ENCODE peak calls at places on chromosomes 3 and 15, in six cellular contexts. One of them, this sample, is unnamed.

GRCh38 chr3:156750874-156751245 is 75.3 kb upstream of the LEKR1 start:
- DNase-seq in ovary: no peak
- DNase-seq in lower leg skin: no peak
- DNase-seq in K562: no peak
- DNase-seq in tibial nerve: no peak
- DNase-seq in IMR-90: peak; percentile 60
- DNase-seq in this sample: peak; percentile 34

GRCh38 chr15:51077565-51078153 is 17.0 kb downstream of the TNFAIP8L3 start:
- DNase-seq in ovary: peak; percentile 89
- DNase-seq in K562: peak; percentile 75
- DNase-seq in lower leg skin: peak; percentile 91
- DNase-seq in IMR-90: no peak
- DNase-seq in tibial nerve: peak; percentile 62
- DNase-seq in this sample: no peak

GRCh38 chr3:58403513-58404109 is 30.0 kb downstream of the PDHB start:
- DNase-seq in ovary: no peak
- DNase-seq in K562: no peak
- DNase-seq in lower leg skin: no peak
- DNase-seq in tibial nerve: no peak
- DNase-seq in IMR-90: no peak
- DNase-seq in this sample: no peak

GRCh38 chr3:10534066-10534465 is 28.7 kb upstream of the ATP2B2 start:
- DNase-seq in tibial nerve: no peak
- DNase-seq in lower leg skin: no peak
- DNase-seq in ovary: no peak
- DNase-seq in K562: no peak
- DNase-seq in IMR-90: no peak
- DNase-seq in this sample: no peak

GRCh38 chr3:172622916-172623700 is 87.8 kb downstream of the NCEH1 start:
- DNase-seq in IMR-90: peak; percentile 71
- DNase-seq in tibial nerve: no peak
- DNase-seq in K562: no peak
- DNase-seq in lower leg skin: no peak
- DNase-seq in ovary: no peak
- DNase-seq in this sample: no peak

GRCh38 chr15:57680021-57680420 is 26.5 kb upstream of the POLR2M start:
- DNase-seq in ovary: no peak
- DNase-seq in IMR-90: peak; percentile 51
- DNase-seq in lower leg skin: no peak
- DNase-seq in K562: no peak
- DNase-seq in tibial nerve: no peak
- DNase-seq in this sample: peak; percentile 38

GRCh38 chr15:74656935-74657535 is 38.8 kb downstream of the EDC3 start:
- DNase-seq in K562: no peak
- DNase-seq in lower leg skin: peak; percentile 58
- DNase-seq in ovary: no peak
- DNase-seq in IMR-90: no peak
- DNase-seq in tibial nerve: no peak
- DNase-seq in this sample: no peak

GRCh38 chr3:142088522-142088921 is 60.8 kb downstream of the TFDP2 start:
- DNase-seq in tibial nerve: no peak
- DNase-seq in K562: no peak
- DNase-seq in ovary: no peak
- DNase-seq in lower leg skin: no peak
- DNase-seq in IMR-90: no peak
- DNase-seq in this sample: no peak

GRCh38 chr3:14273886-14274517 is 95.4 kb downstream of the LSM3 start:
- DNase-seq in lower leg skin: no peak
- DNase-seq in K562: no peak
- DNase-seq in ovary: no peak
- DNase-seq in tibial nerve: no peak
- DNase-seq in IMR-90: peak; percentile 35
- DNase-seq in this sample: no peak

GRCh38 chr3:58299839-58300516 is 6.1 kb upstream of the RPP14 start:
- DNase-seq in tibial nerve: no peak
- DNase-seq in K562: no peak
- DNase-seq in IMR-90: peak; percentile 73
- DNase-seq in ovary: no peak
- DNase-seq in lower leg skin: no peak
- DNase-seq in this sample: no peak

GRCh38 chr3:179260949-179261765 is 10.2 kb upstream of the KCNMB3 start:
- DNase-seq in lower leg skin: peak; percentile 90
- DNase-seq in ovary: peak; percentile 75
- DNase-seq in IMR-90: peak; percentile 48
- DNase-seq in tibial nerve: peak; percentile 37
- DNase-seq in K562: peak; percentile 91
- DNase-seq in this sample: peak; percentile 95

GRCh38 chr3:51977449-51978142 is 2.7 kb downstream of the ABHD14A start:
- DNase-seq in IMR-90: no peak
- DNase-seq in lower leg skin: peak; percentile 78
- DNase-seq in K562: no peak
- DNase-seq in ovary: no peak
- DNase-seq in tibial nerve: no peak
- DNase-seq in this sample: no peak

GRCh38 chr3:51799879-51800757 is 21.1 kb upstream of the IQCF6 start:
- DNase-seq in ovary: no peak
- DNase-seq in IMR-90: peak; percentile 82
- DNase-seq in lower leg skin: no peak
- DNase-seq in tibial nerve: no peak
- DNase-seq in K562: peak; percentile 25
- DNase-seq in this sample: peak; percentile 32

GRCh38 chr3:4744405-4745239 is 234.6 kb upstream of the BHLHE40 start:
- DNase-seq in lower leg skin: peak; percentile 54
- DNase-seq in K562: no peak
- DNase-seq in IMR-90: peak; percentile 82
- DNase-seq in ovary: no peak
- DNase-seq in tibial nerve: no peak
- DNase-seq in this sample: no peak

GRCh38 chr15:61216519-61216918 is 12.6 kb downstream of the RORA start:
- DNase-seq in K562: no peak
- DNase-seq in IMR-90: no peak
- DNase-seq in ovary: no peak
- DNase-seq in tibial nerve: no peak
- DNase-seq in lower leg skin: no peak
- DNase-seq in this sample: no peak

GRCh38 chr15:62976301-62976842 is 66.2 kb upstream of the TPM1 start:
- DNase-seq in IMR-90: peak; percentile 64
- DNase-seq in lower leg skin: no peak
- DNase-seq in K562: no peak
- DNase-seq in ovary: no peak
- DNase-seq in tibial nerve: no peak
- DNase-seq in this sample: no peak

GRCh38 chr3:89042251-89042650 is 65.2 kb upstream of the EPHA3 start:
- DNase-seq in IMR-90: no peak
- DNase-seq in ovary: no peak
- DNase-seq in K562: no peak
- DNase-seq in lower leg skin: no peak
- DNase-seq in tibial nerve: no peak
- DNase-seq in this sample: no peak

GRCh38 chr15:49715213-49715612 is 94.4 kb downstream of the DTWD1 start:
- DNase-seq in tibial nerve: no peak
- DNase-seq in ovary: no peak
- DNase-seq in lower leg skin: no peak
- DNase-seq in IMR-90: no peak
- DNase-seq in K562: no peak
- DNase-seq in this sample: no peak

GRCh38 chr3:58528629-58529028 is 8.4 kb downstream of the ACOX2 start:
- DNase-seq in IMR-90: peak; percentile 58
- DNase-seq in ovary: no peak
- DNase-seq in K562: no peak
- DNase-seq in tibial nerve: no peak
- DNase-seq in lower leg skin: peak; percentile 85
- DNase-seq in this sample: peak; percentile 47

GRCh38 chr3:64216706-64217105 is 8.6 kb downstream of the PRICKLE2 start:
- DNase-seq in ovary: no peak
- DNase-seq in lower leg skin: no peak
- DNase-seq in K562: no peak
- DNase-seq in IMR-90: peak; percentile 57
- DNase-seq in tibial nerve: no peak
- DNase-seq in this sample: no peak

GRCh38 chr15:94306700-94307650 is 75.6 kb downstream of the MCTP2 start:
- DNase-seq in IMR-90: peak; percentile 86
- DNase-seq in K562: no peak
- DNase-seq in ovary: no peak
- DNase-seq in lower leg skin: no peak
- DNase-seq in tibial nerve: no peak
- DNase-seq in this sample: no peak

DNA sequence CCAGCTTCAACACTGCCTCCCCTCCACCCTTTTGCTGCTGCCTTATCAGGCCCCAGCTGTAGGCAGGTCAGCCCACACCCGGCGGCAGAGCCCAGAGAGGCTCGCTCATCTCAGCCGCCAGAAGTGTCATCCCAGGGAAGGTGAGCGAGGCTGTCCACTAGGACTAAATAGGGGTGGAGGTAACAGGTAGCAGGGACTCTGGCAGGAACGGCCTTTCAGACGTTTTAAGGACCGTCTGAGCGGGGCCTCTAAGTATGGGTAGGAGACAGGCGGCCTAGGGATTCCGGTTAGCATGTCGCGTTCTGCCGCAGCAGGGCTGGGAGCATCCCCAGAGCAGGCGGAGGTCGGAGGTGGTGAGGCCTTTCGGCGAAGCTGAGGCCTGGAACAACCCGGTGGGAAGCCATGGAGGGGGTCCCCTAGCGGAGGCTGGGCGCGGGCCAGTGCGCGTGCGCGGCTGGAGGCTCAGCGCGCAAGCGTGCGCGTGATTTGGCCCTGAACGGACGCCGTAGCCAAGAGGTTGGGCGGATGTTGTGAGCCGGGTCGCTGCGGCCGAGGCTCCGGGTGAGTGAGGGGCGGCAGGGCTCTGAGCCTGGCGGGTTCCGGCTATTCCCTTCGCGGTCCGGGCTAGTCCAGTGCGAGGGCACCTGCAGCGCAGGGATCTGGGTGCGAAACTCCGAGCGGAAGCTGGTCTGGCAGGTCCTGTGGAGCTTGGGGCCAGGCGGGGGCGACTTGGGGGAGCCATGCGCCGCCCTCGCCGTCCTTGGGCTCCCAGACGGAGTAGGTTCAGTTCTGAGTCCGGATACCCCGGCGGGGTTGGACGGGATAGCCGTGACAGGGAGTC is at the start of the genes MST1 and RNF123:
- DNase-seq in lower leg skin: peak; percentile 97
- DNase-seq in ovary: peak; percentile 89
- DNase-seq in tibial nerve: peak; percentile 62
- DNase-seq in K562: peak; percentile 79
- DNase-seq in IMR-90: peak; percentile 89
- DNase-seq in this sample: peak; percentile 77
- TF ChIP-seq POLR2A in lower leg skin: no peak
- TF ChIP-seq POLR2A in ovary: peak; percentile 24
- TF ChIP-seq POLR2A in tibial nerve: no peak
- TF ChIP-seq POLR2A in K562: peak; percentile 74
- TF ChIP-seq POLR2A in IMR-90: no peak
- TF ChIP-seq POLR2A in this sample: peak; percentile 81

DNA sequence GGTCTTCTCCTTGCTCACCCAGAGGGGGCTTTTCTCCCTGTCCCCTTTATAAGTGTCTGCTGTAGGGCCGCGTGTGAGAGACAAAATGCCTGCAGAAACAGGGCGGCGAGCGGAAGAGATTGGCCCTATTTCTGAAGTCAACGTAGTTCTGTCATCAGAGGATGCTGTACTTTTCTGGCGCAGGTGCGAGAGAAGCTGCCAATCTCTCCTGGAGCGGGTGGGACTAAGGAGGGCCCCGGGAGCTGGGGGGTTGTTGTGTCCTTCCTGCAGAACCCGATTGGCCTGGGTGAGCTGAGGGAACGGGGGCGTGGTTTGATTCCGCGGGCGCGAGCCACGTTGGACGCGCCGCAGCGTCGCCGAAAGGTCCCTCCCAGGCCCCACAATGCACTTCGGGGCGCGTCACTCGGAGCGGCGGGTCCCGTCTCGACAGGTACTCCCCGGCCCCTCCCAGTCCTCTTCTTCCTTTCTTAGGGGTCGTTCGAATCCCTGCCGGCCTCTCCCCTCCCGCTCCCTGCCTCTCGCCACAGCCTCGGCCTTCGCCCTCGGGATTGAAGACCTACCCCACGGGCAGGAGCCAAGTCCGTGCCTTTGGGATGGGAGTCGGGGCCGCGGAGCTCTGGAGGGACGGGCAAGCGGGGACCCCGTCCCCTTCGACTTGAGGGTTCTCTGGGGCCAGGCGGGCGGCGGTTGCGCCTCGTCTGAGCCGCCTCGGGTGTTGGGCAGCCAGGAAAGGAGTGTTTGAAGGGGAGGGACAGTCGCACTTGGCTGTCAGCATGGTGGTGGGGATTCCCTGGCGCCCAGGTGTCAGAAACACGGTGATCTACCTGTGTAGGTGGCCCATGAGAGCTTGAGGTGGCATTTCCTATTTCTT is at the start of gene SEC22A:
- DNase-seq in K562: peak; percentile 87
- DNase-seq in tibial nerve: peak; percentile 73
- DNase-seq in lower leg skin: peak; percentile 98
- DNase-seq in ovary: peak; percentile 89
- DNase-seq in IMR-90: peak; percentile 89
- DNase-seq in this sample: peak; percentile 94
- TF ChIP-seq POLR2A in K562: peak; percentile 75
- TF ChIP-seq POLR2A in tibial nerve: peak; percentile 25
- TF ChIP-seq POLR2A in lower leg skin: peak; percentile 36
- TF ChIP-seq POLR2A in ovary: peak; percentile 75
- TF ChIP-seq POLR2A in IMR-90: peak; percentile 81
- TF ChIP-seq POLR2A in this sample: peak; percentile 77

GRCh38 chr15:42457445-42458442 is 33.2 kb downstream of the ZNF106 start:
- DNase-seq in tibial nerve: no peak
- DNase-seq in IMR-90: peak; percentile 94
- DNase-seq in lower leg skin: peak; percentile 90
- DNase-seq in ovary: peak; percentile 76
- DNase-seq in K562: no peak
- DNase-seq in this sample: no peak
- TF ChIP-seq POLR2A in tibial nerve: no peak
- TF ChIP-seq POLR2A in IMR-90: peak; percentile 53
- TF ChIP-seq POLR2A in lower leg skin: no peak
- TF ChIP-seq POLR2A in ovary: no peak
- TF ChIP-seq POLR2A in K562: no peak
- TF ChIP-seq POLR2A in this sample: no peak

GRCh38 chr3:126259411-126260391 is 79.3 kb upstream of the ALDH1L1 start:
- DNase-seq in IMR-90: peak; percentile 10
- DNase-seq in tibial nerve: no peak
- DNase-seq in ovary: peak; percentile 69
- DNase-seq in lower leg skin: peak; percentile 85
- DNase-seq in K562: peak; percentile 37
- DNase-seq in this sample: no peak
- TF ChIP-seq POLR2A in IMR-90: no peak
- TF ChIP-seq POLR2A in tibial nerve: no peak
- TF ChIP-seq POLR2A in ovary: no peak
- TF ChIP-seq POLR2A in lower leg skin: no peak
- TF ChIP-seq POLR2A in K562: no peak
- TF ChIP-seq POLR2A in this sample: no peak